ENCODE peak calls at places on chromosomes 11 and 22, in seven cellular contexts. One of them, this sample, is unnamed.

GRCh38 chr22:47672526-47672925 is 910.1 kb downstream of the TBC1D22A start:
- DNase-seq in neural crest cell: no peak
- DNase-seq in neural progenitor cell: no peak
- DNase-seq in CD4-positive, alpha-beta T cell: no peak
- DNase-seq in mesothelial cell of epicardium: no peak
- DNase-seq in IMR-90: no peak
- DNase-seq in transverse colon: no peak
- DNase-seq in this sample: no peak

GRCh38 chr11:94909371-94909820 is 64.0 kb downstream of the CWC15 start:
- DNase-seq in CD4-positive, alpha-beta T cell: no peak
- DNase-seq in neural progenitor cell: no peak
- DNase-seq in mesothelial cell of epicardium: no peak
- DNase-seq in transverse colon: no peak
- DNase-seq in neural crest cell: no peak
- DNase-seq in IMR-90: peak
- DNase-seq in this sample: no peak

GRCh38 chr11:69524291-69524882 is 42.9 kb downstream of the LINC01488 start:
- DNase-seq in mesothelial cell of epicardium: no peak
- DNase-seq in IMR-90: peak
- DNase-seq in transverse colon: no peak
- DNase-seq in neural progenitor cell: no peak
- DNase-seq in neural crest cell: no peak
- DNase-seq in CD4-positive, alpha-beta T cell: no peak
- DNase-seq in this sample: no peak

GRCh38 chr22:29093501-29093921 is 20.7 kb downstream of the KREMEN1 start:
- DNase-seq in mesothelial cell of epicardium: no peak
- DNase-seq in transverse colon: no peak
- DNase-seq in CD4-positive, alpha-beta T cell: no peak
- DNase-seq in neural crest cell: no peak
- DNase-seq in IMR-90: peak
- DNase-seq in neural progenitor cell: no peak
- DNase-seq in this sample: no peak

GRCh38 chr11:61297741-61298140 is 2.6 kb upstream of the VWCE start:
- DNase-seq in neural progenitor cell: no peak
- DNase-seq in IMR-90: peak
- DNase-seq in CD4-positive, alpha-beta T cell: no peak
- DNase-seq in transverse colon: no peak
- DNase-seq in neural crest cell: no peak
- DNase-seq in mesothelial cell of epicardium: no peak
- DNase-seq in this sample: no peak

GRCh38 chr11:120482149-120482548 is 29.4 kb upstream of the GRIK4 start:
- DNase-seq in CD4-positive, alpha-beta T cell: no peak
- DNase-seq in neural progenitor cell: no peak
- DNase-seq in mesothelial cell of epicardium: no peak
- DNase-seq in IMR-90: peak
- DNase-seq in neural crest cell: no peak
- DNase-seq in transverse colon: no peak
- DNase-seq in this sample: no peak

GRCh38 chr11:111735262-111736116 is 30.7 kb downstream of the PPP2R1B start:
- DNase-seq in mesothelial cell of epicardium: no peak
- DNase-seq in transverse colon: peak
- DNase-seq in CD4-positive, alpha-beta T cell: no peak
- DNase-seq in neural progenitor cell: no peak
- DNase-seq in IMR-90: peak
- DNase-seq in neural crest cell: no peak
- DNase-seq in this sample: no peak

GRCh38 chr11:123203934-123204333 is 8.9 kb upstream of the CLMP start:
- DNase-seq in neural progenitor cell: no peak
- DNase-seq in CD4-positive, alpha-beta T cell: no peak
- DNase-seq in neural crest cell: no peak
- DNase-seq in IMR-90: peak
- DNase-seq in mesothelial cell of epicardium: no peak
- DNase-seq in transverse colon: no peak
- DNase-seq in this sample: no peak

GRCh38 chr11:71472941-71473792 is 20.2 kb downstream of the NADSYN1 start:
- DNase-seq in CD4-positive, alpha-beta T cell: no peak
- DNase-seq in neural progenitor cell: no peak
- DNase-seq in IMR-90: no peak
- DNase-seq in neural crest cell: no peak
- DNase-seq in transverse colon: no peak
- DNase-seq in mesothelial cell of epicardium: no peak
- DNase-seq in this sample: no peak

GRCh38 chr22:44686873-44687600 is 15.0 kb upstream of the PRR5 start:
- DNase-seq in mesothelial cell of epicardium: no peak
- DNase-seq in neural crest cell: no peak
- DNase-seq in IMR-90: peak
- DNase-seq in neural progenitor cell: no peak
- DNase-seq in CD4-positive, alpha-beta T cell: no peak
- DNase-seq in transverse colon: no peak
- DNase-seq in this sample: no peak

GRCh38 chr22:19149047-19149883 is 827 bp downstream of the GSC2 start:
- DNase-seq in IMR-90: no peak
- DNase-seq in transverse colon: no peak
- DNase-seq in mesothelial cell of epicardium: peak
- DNase-seq in CD4-positive, alpha-beta T cell: peak
- DNase-seq in neural progenitor cell: peak
- DNase-seq in neural crest cell: no peak
- DNase-seq in this sample: no peak

GRCh38 chr11:119999220-119999619 is 138.7 kb downstream of the TRIM29 start:
- DNase-seq in neural crest cell: no peak
- DNase-seq in neural progenitor cell: peak
- DNase-seq in IMR-90: no peak
- DNase-seq in CD4-positive, alpha-beta T cell: no peak
- DNase-seq in mesothelial cell of epicardium: no peak
- DNase-seq in transverse colon: no peak
- DNase-seq in this sample: no peak

DNA sequence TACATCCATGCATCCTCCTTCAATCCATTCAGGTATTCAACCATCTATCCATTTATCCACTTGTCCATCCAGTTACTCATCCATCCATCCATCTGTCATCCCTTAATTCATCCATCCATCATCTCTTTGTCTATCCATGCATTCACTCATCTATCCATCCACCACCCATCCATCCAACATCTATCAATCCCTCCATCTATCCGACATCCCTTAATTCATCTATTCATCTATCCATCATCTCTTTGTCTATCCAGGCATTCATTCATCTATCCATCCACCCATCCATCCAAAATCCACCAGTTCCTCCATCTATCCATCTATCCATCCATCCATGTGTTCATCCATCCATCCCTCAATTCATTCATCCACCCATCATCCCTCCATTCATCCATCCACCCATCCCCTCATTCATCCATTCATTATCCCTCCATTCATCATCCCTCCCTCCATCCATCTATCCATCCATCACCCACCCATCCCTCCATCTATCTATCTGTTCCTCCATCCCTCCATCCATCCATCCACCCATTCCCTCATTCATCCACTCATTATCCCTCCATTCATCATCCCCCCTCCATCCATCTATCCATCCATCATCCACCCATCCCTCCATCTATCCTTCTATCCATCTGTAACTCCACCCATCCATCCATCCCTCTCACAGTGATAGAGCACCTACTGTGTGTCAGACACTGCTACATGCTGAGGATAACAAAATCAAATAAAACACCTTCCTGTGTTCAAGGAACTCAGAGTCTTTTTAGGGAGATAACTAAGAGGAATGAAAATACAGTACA is 1.5 kb upstream of the MB start:
- DNase-seq in mesothelial cell of epicardium: no peak
- DNase-seq in CD4-positive, alpha-beta T cell: no peak
- DNase-seq in transverse colon: no peak
- DNase-seq in neural progenitor cell: no peak
- DNase-seq in neural crest cell: no peak
- DNase-seq in IMR-90: no peak
- DNase-seq in this sample: no peak
- TF ChIP-seq CTCF in mesothelial cell of epicardium: no peak
- TF ChIP-seq CTCF in CD4-positive, alpha-beta T cell: no peak
- TF ChIP-seq CTCF in transverse colon: no peak
- TF ChIP-seq CTCF in neural progenitor cell: no peak
- TF ChIP-seq CTCF in neural crest cell: no peak
- TF ChIP-seq CTCF in IMR-90: no peak
- TF ChIP-seq CTCF in this sample: no peak

GRCh38 chr11:2886191-2886894 is 768 bp upstream of the CDKN1C start:
- DNase-seq in transverse colon: no peak
- DNase-seq in neural progenitor cell: peak
- DNase-seq in neural crest cell: peak
- DNase-seq in IMR-90: no peak
- DNase-seq in CD4-positive, alpha-beta T cell: peak
- DNase-seq in mesothelial cell of epicardium: no peak
- DNase-seq in this sample: no peak
- TF ChIP-seq CTCF in transverse colon: peak
- TF ChIP-seq CTCF in neural progenitor cell: peak
- TF ChIP-seq CTCF in neural crest cell: peak
- TF ChIP-seq CTCF in IMR-90: peak
- TF ChIP-seq CTCF in CD4-positive, alpha-beta T cell: no peak
- TF ChIP-seq CTCF in mesothelial cell of epicardium: no peak
- TF ChIP-seq CTCF in this sample: peak

GRCh38 chr22:22877523-22878210 is 9.9 kb upstream of the IGLL5 start:
- DNase-seq in CD4-positive, alpha-beta T cell: peak
- DNase-seq in transverse colon: peak
- DNase-seq in mesothelial cell of epicardium: no peak
- DNase-seq in neural crest cell: peak
- DNase-seq in neural progenitor cell: peak
- DNase-seq in IMR-90: peak
- DNase-seq in this sample: peak
- TF ChIP-seq CTCF in CD4-positive, alpha-beta T cell: peak
- TF ChIP-seq CTCF in transverse colon: peak
- TF ChIP-seq CTCF in mesothelial cell of epicardium: peak
- TF ChIP-seq CTCF in neural crest cell: peak
- TF ChIP-seq CTCF in neural progenitor cell: peak
- TF ChIP-seq CTCF in IMR-90: peak
- TF ChIP-seq CTCF in this sample: peak

GRCh38 chr11:12901272-12901671 is 107.8 kb upstream of the RASSF10 start:
- DNase-seq in CD4-positive, alpha-beta T cell: no peak
- DNase-seq in IMR-90: peak
- DNase-seq in neural crest cell: no peak
- DNase-seq in transverse colon: no peak
- DNase-seq in mesothelial cell of epicardium: no peak
- DNase-seq in neural progenitor cell: no peak
- DNase-seq in this sample: no peak
- TF ChIP-seq CTCF in CD4-positive, alpha-beta T cell: no peak
- TF ChIP-seq CTCF in IMR-90: no peak
- TF ChIP-seq CTCF in neural crest cell: no peak
- TF ChIP-seq CTCF in transverse colon: no peak
- TF ChIP-seq CTCF in mesothelial cell of epicardium: no peak
- TF ChIP-seq CTCF in neural progenitor cell: no peak
- TF ChIP-seq CTCF in this sample: no peak

DNA sequence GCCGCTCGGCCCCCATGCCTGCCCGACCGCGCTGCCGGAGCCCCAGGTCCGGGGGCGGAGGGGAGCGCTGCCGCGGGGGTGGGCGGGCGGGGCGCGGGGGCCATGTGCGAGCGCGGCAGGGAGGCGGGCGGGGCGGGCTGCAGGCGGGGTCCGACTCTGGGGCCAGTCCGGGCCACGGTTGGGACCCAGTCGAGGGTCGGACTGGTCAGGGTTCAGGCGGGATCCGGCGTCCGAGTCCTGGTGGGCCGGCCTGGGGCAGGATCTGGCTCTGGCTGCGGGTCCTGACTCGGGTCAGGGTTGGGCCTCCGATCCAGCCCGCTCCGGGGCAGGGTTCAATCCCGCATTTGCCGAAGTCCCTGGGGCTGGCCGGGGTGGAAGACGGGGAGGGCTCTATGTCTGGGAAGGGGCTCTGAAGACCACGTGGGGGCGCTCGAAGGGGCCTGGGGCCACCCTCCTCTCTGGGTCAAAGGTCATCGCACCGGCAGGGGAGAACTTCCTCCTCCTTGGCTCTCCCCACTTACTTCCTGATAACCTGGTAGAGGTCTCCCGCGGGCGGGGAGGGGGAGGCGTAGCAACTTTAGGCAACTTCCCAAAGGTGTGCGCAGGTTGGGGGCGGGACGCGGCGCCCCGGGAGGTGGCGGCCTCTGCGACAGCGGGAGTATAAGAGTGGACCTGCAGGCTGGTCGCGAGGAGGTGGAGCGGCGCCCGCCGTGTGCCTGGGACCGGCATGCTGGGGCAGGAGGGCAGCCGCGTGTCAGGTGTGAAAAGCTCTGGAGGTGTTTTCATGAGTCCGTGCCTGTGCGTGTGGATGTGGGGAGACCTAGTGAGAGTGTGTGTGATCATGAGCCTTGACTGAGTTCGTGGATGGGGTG is 603 bp downstream of the ESRRA start:
- DNase-seq in mesothelial cell of epicardium: no peak
- DNase-seq in neural progenitor cell: peak
- DNase-seq in CD4-positive, alpha-beta T cell: peak
- DNase-seq in neural crest cell: peak
- DNase-seq in IMR-90: peak
- DNase-seq in transverse colon: peak
- DNase-seq in this sample: no peak
- TF ChIP-seq CTCF in mesothelial cell of epicardium: no peak
- TF ChIP-seq CTCF in neural progenitor cell: peak
- TF ChIP-seq CTCF in CD4-positive, alpha-beta T cell: peak
- TF ChIP-seq CTCF in neural crest cell: peak
- TF ChIP-seq CTCF in IMR-90: peak
- TF ChIP-seq CTCF in transverse colon: peak
- TF ChIP-seq CTCF in this sample: peak

GRCh38 chr11:115360186-115360824 is 143.9 kb downstream of the CADM1 start:
- DNase-seq in mesothelial cell of epicardium: no peak
- DNase-seq in IMR-90: peak
- DNase-seq in transverse colon: no peak
- DNase-seq in neural progenitor cell: no peak
- DNase-seq in neural crest cell: no peak
- DNase-seq in CD4-positive, alpha-beta T cell: no peak
- DNase-seq in this sample: no peak
- TF ChIP-seq CTCF in mesothelial cell of epicardium: peak
- TF ChIP-seq CTCF in IMR-90: peak
- TF ChIP-seq CTCF in transverse colon: no peak
- TF ChIP-seq CTCF in neural progenitor cell: no peak
- TF ChIP-seq CTCF in neural crest cell: peak
- TF ChIP-seq CTCF in CD4-positive, alpha-beta T cell: no peak
- TF ChIP-seq CTCF in this sample: no peak

GRCh38 chr11:17722000-17722643 is 2.8 kb downstream of the MYOD1 start:
- DNase-seq in neural progenitor cell: peak
- DNase-seq in neural crest cell: no peak
- DNase-seq in mesothelial cell of epicardium: no peak
- DNase-seq in IMR-90: peak
- DNase-seq in transverse colon: no peak
- DNase-seq in CD4-positive, alpha-beta T cell: no peak
- DNase-seq in this sample: no peak
- TF ChIP-seq CTCF in neural progenitor cell: peak
- TF ChIP-seq CTCF in neural crest cell: peak
- TF ChIP-seq CTCF in mesothelial cell of epicardium: no peak
- TF ChIP-seq CTCF in IMR-90: peak
- TF ChIP-seq CTCF in transverse colon: no peak
- TF ChIP-seq CTCF in CD4-positive, alpha-beta T cell: no peak
- TF ChIP-seq CTCF in this sample: peak

GRCh38 chr11:13111813-13112130 is 102.7 kb downstream of the RASSF10 start:
- DNase-seq in neural progenitor cell: no peak
- DNase-seq in transverse colon: no peak
- DNase-seq in neural crest cell: no peak
- DNase-seq in IMR-90: no peak
- DNase-seq in mesothelial cell of epicardium: no peak
- DNase-seq in CD4-positive, alpha-beta T cell: no peak
- DNase-seq in this sample: no peak
- TF ChIP-seq CTCF in neural progenitor cell: no peak
- TF ChIP-seq CTCF in transverse colon: no peak
- TF ChIP-seq CTCF in neural crest cell: no peak
- TF ChIP-seq CTCF in IMR-90: no peak
- TF ChIP-seq CTCF in mesothelial cell of epicardium: no peak
- TF ChIP-seq CTCF in CD4-positive, alpha-beta T cell: no peak
- TF ChIP-seq CTCF in this sample: no peak

GRCh38 chr11:132099692-132100091 is 729.3 kb downstream of the NTM start:
- DNase-seq in CD4-positive, alpha-beta T cell: no peak
- DNase-seq in IMR-90: no peak
- DNase-seq in transverse colon: no peak
- DNase-seq in neural progenitor cell: peak
- DNase-seq in neural crest cell: peak
- DNase-seq in mesothelial cell of epicardium: no peak
- DNase-seq in this sample: no peak
- TF ChIP-seq CTCF in CD4-positive, alpha-beta T cell: no peak
- TF ChIP-seq CTCF in IMR-90: no peak
- TF ChIP-seq CTCF in transverse colon: no peak
- TF ChIP-seq CTCF in neural progenitor cell: peak
- TF ChIP-seq CTCF in neural crest cell: peak
- TF ChIP-seq CTCF in mesothelial cell of epicardium: peak
- TF ChIP-seq CTCF in this sample: peak

This sample was measured in D721Med.